ENCODE peak calls at places on chromosome 15, in four cellular contexts. Q is BE2C, W is NT2/D1, C is lower lobe of right lung. A is an unnamed sample.

GRCh38 chr15:100570282-100570681 is 31.7 kb downstream of the LINS1 start:
- DNase-seq in Q (no peak), W (no peak), C (no peak), A (no peak)

GRCh38 chr15:78365931-78366330 is 25.8 kb downstream of the CRABP1 start:
- DNase-seq in Q (no peak), W (no peak), C (no peak), A (no peak)

GRCh38 chr15:92869977-92870644 is 30.0 kb upstream of the CHD2 start:
- DNase-seq in Q (no peak), W (no peak), C (no peak), A (no peak)

GRCh38 chr15:37880009-37880834 is 54.2 kb upstream of the TMCO5A start:
- DNase-seq in Q (peak; percentile 43), W (peak; percentile 13), C (no peak), A (no peak)

GRCh38 chr15:53837263-53837662 is 77.8 kb upstream of the WDR72 start:
- DNase-seq in Q (peak; percentile 58), W (no peak), C (peak; percentile 75), A (peak; percentile 71)

GRCh38 chr15:61668444-61668843 is 391.8 kb downstream of the VPS13C start:
- DNase-seq in Q (no peak), W (no peak), C (no peak), A (no peak)

GRCh38 chr15:98735895-98736617 is 87.7 kb downstream of the IGF1R start:
- DNase-seq in Q (peak; percentile 76), W (no peak), C (no peak), A (no peak)

GRCh38 chr15:73541479-73541878 is 91.7 kb downstream of the NPTN start:
- DNase-seq in Q (no peak), W (no peak), C (no peak), A (no peak)

GRCh38 chr15:43792761-43793493 is 807 bp downstream of the SERF2 start:
- DNase-seq in Q (no peak), W (no peak), C (peak; percentile 67), A (no peak)

GRCh38 chr15:68311859-68312557 is 34.5 kb downstream of the FEM1B start:
- DNase-seq in Q (no peak), W (no peak), C (no peak), A (no peak)

GRCh38 chr15:101242160-101242998 is 9.5 kb downstream of the CHSY1 start:
- DNase-seq in Q (no peak), W (no peak), C (no peak), A (no peak)

GRCh38 chr15:84681822-84682221 is 23.8 kb upstream of the NMB start:
- DNase-seq in Q (no peak), W (no peak), C (no peak), A (no peak)

GRCh38 chr15:29636140-29636539 is 186.1 kb downstream of the TJP1 start:
- DNase-seq in Q (no peak), W (no peak), C (peak; percentile 63), A (no peak)

GRCh38 chr15:43274136-43274535 is 7.4 kb upstream of the TGM5 start:
- DNase-seq in Q (no peak), W (no peak), C (no peak), A (no peak)

GRCh38 chr15:43382310-43382709 is 11.4 kb downstream of the TUBGCP4 start:
- DNase-seq in Q (no peak), W (no peak), C (no peak), A (no peak)

GRCh38 chr15:44188810-44189209 is 6.3 kb downstream of the FRMD5 start:
- DNase-seq in Q (no peak), W (no peak), C (no peak), A (no peak)

GRCh38 chr15:96337991-96338771 is 7.7 kb downstream of the NR2F2 start:
- DNase-seq in Q (no peak), W (no peak), C (no peak), A (no peak)

GRCh38 chr15:74369084-74369745 is 1.8 kb upstream of the CYP11A1 start:
- DNase-seq in Q (no peak), W (no peak), C (no peak), A (no peak)

GRCh38 chr15:96732704-96733103 is 402.2 kb downstream of the NR2F2 start:
- DNase-seq in Q (no peak), W (no peak), C (no peak), A (no peak)

GRCh38 chr15:99408236-99409096 is 157.2 kb downstream of the LRRC28 start:
- DNase-seq in Q (peak; percentile 58), W (no peak), C (no peak), A (no peak)

GRCh38 chr15:42826251-42826890 is 89.4 kb upstream of the CDAN1 start:
- DNase-seq in Q (no peak), W (no peak), C (no peak), A (no peak)

GRCh38 chr15:76584868-76585572 is 248.4 kb downstream of the ISL2 start:
- DNase-seq in Q (no peak), W (no peak), C (no peak), A (no peak)

GRCh38 chr15:61047783-61048182 is 181.3 kb downstream of the RORA start:
- DNase-seq in Q (no peak), W (no peak), C (no peak), A (no peak)

GRCh38 chr15:93089855-93090305 is 869 bp upstream of the RGMA start:
- DNase-seq in Q (no peak), W (no peak), C (no peak), A (no peak)

GRCh38 chr15:60520041-60520824 is 41.3 kb upstream of the ICE2 start:
- DNase-seq in Q (no peak), W (no peak), C (no peak), A (no peak)

GRCh38 chr15:100958326-100959065 is 39.3 kb downstream of the LRRK1 start:
- DNase-seq in Q (no peak), W (no peak), C (no peak), A (no peak)

GRCh38 chr15:42723068-42723467 is 13.9 kb downstream of the CDAN1 start:
- DNase-seq in Q (no peak), W (no peak), C (no peak), A (no peak)

GRCh38 chr15:37135225-37135624 is 34.9 kb upstream of the MEIS2 start:
- DNase-seq in Q (peak; percentile 7), W (no peak), C (no peak), A (no peak)

GRCh38 chr15:96232335-96232734 is 98.2 kb upstream of the NR2F2 start:
- DNase-seq in Q (no peak), W (no peak), C (no peak), A (no peak)

GRCh38 chr15:70324001-70324974 is 226.6 kb upstream of the TLE3 start:
- DNase-seq in Q (no peak), W (no peak), C (no peak), A (no peak)

GRCh38 chr15:75045332-75046015 is 22.1 kb downstream of the PPCDC start:
- DNase-seq in Q (no peak), W (no peak), C (no peak), A (no peak)

GRCh38 chr15:67080118-67080899 is 14.9 kb downstream of the SMAD3 start:
- DNase-seq in Q (no peak), W (no peak), C (peak; percentile 68), A (peak; percentile 81)

GRCh38 chr15:78875107-78875914 is 2.6 kb downstream of the MORF4L1 start:
- DNase-seq in Q (no peak), W (no peak), C (no peak), A (no peak)

GRCh38 chr15:56428821-56429458 is 36.0 kb downstream of the MNS1 start:
- DNase-seq in Q (no peak), W (no peak), C (no peak), A (no peak)

GRCh38 chr15:58484794-58485600 is 53.2 kb downstream of the LIPC start:
- DNase-seq in Q (no peak), W (no peak), C (peak; percentile 60), A (no peak)

DNA sequence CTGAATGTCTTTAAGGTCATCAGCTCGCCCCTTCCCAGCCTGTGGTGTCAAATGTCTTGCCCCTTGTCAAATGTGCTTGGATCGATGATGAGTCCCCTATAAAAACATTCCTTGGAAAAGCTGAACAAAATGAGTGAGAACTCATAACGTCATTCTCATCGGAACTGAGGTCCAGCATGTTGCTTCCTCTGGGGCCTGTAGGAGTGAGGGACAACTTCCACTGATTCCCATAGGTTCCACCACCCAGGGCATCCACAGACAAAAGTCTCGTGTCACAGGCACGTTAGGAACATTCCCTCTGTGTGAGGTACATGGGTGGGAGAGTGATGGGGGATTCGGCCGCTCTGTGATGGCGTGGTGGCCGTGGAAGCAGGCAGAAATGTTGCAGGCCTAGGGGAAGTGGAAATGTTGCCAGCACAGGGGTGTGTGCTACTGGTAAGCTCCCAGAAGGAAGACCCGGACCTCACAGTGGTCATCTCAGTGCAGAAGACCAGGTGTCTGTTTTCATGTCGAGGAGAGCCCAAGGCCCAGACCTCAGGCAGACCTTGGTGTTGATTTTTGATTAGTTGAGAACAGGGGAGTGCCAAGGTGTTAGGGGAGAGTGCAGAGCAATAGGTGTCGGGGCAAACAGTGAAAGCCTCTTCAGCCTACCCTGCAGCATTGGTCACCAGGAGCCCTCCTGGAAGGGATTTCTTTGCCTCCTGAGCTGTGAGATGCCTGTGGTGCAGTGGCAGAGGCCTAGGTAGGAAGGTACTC is 96.8 kb downstream of the SNRPN start:
- DNase-seq in Q (no peak), W (no peak), C (no peak), A (no peak)
- H3K9me3 ChIP-seq in Q (peaks cover 39% of the 10 kb centered on the region), W (peaks cover 99% of the 10 kb centered on the region), C (peaks cover 96% of the 10 kb centered on the region), A (peaks cover 77% of the 10 kb centered on the region)

GRCh38 chr15:88634449-88634848 is 4.4 kb upstream of the ISG20 start:
- DNase-seq in Q (no peak), W (no peak), C (no peak), A (no peak)

GRCh38 chr15:88635343-88635742 is 3.5 kb upstream of the ISG20 start:
- DNase-seq in Q (no peak), W (no peak), C (no peak), A (no peak)

GRCh38 chr15:88637436-88637835 is 1.4 kb upstream of the ISG20 start:
- DNase-seq in Q (no peak), W (no peak), C (no peak), A (no peak)

GRCh38 chr15:88636654-88637053 is 2.2 kb upstream of the ISG20 start:
- DNase-seq in Q (no peak), W (no peak), C (no peak), A (no peak)

GRCh38 chr15:88636039-88636438 is 2.8 kb upstream of the ISG20 start:
- DNase-seq in Q (no peak), W (no peak), C (peak; percentile 61), A (peak; percentile 83)
- H3K4me1 ChIP-seq in Q (peaks cover 5% of the 10 kb centered on the region), W (peaks cover 18% of the 10 kb centered on the region), C (peaks cover 56% of the 10 kb centered on the region), A (peaks cover 14% of the 10 kb centered on the region)

DNA sequence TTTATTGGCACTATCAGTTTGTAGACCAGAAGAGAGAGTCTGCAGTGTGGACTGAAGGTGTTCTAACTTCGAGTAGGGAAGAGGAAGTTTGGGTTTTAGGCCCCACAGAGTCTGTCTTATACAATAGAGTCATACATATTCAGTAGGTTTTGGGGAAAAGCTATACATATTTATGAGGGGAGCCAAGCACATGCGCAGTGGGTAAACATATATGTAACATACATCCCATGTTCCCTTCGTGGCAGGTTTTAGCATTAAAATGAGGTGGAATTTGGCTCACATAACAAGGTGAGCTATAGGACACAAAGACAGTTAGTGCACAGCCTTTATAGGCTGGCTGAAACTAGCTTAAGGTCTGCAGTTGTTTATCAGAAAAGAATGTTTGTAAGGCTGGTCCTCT is 4.9 kb downstream of the GALK2 start:
- DNase-seq in Q (no peak), W (no peak), C (no peak), A (no peak)
- H3K9me3 ChIP-seq in Q (no peaks in the 10 kb centered on the region), W (peaks cover 4% of the 10 kb centered on the region), C (no peaks in the 10 kb centered on the region), A (no peaks in the 10 kb centered on the region)

DNA sequence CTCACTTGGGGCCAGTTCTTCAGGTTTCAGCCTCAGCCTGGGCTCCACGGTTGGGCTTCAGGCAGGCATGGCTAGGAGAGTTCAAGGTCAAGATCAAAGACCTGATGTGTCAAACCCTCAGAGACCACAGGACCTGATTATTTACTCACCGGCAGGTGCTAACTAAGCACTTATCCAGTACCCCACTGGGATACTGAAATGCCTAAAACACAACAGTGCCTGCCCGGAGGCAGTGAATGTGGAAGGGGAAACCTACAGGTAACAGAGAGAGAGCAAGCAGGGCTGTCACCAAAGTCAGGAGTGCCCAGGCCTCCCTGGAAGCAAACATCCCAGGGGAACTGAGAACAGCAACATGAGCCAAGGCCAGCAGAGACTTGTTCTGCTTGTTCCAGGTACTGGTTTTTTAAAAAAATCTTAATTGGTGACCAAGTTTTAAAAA is 6.7 kb downstream of the IDH2 start:
- DNase-seq in Q (no peak), W (no peak), C (no peak), A (no peak)
- H3K4me1 ChIP-seq in Q (peaks cover 2% of the 10 kb centered on the region), W (peaks cover 10% of the 10 kb centered on the region), C (peaks cover 50% of the 10 kb centered on the region), A (peaks cover 23% of the 10 kb centered on the region)

A was measured in kidney.